ENCODE peak calls at places on chromosomes 3 and 15, in six cellular contexts. One of them, this sample, is unnamed. For H3K27me3 and H3K36me3, the result is how much of the 10 kb centered on the place peaks cover.

GRCh38 chr3:13401149-13401548 is 19.0 kb downstream of the NUP210 start:
- DNase-seq in sigmoid colon: no peak
- DNase-seq in pancreas: no peak
- DNase-seq in hepatocyte: no peak
- DNase-seq in IMR-90: no peak
- DNase-seq in lung: no peak
- DNase-seq in this sample: no peak

GRCh38 chr3:168604767-168605166 is 509.0 kb upstream of the GOLIM4 start:
- DNase-seq in IMR-90: peak
- DNase-seq in pancreas: no peak
- DNase-seq in lung: no peak
- DNase-seq in sigmoid colon: no peak
- DNase-seq in hepatocyte: no peak
- DNase-seq in this sample: no peak

GRCh38 chr3:53375019-53375418 is 27.7 kb upstream of the DCP1A start:
- DNase-seq in hepatocyte: peak
- DNase-seq in pancreas: peak
- DNase-seq in lung: peak
- DNase-seq in IMR-90: peak
- DNase-seq in sigmoid colon: peak
- DNase-seq in this sample: peak

GRCh38 chr15:55434989-55435825 is 26.9 kb downstream of the PIERCE2 start:
- DNase-seq in hepatocyte: peak
- DNase-seq in IMR-90: peak
- DNase-seq in sigmoid colon: no peak
- DNase-seq in lung: no peak
- DNase-seq in pancreas: no peak
- DNase-seq in this sample: peak

GRCh38 chr15:51888593-51889195 is 59.2 kb downstream of the TMOD3 start:
- DNase-seq in hepatocyte: peak
- DNase-seq in pancreas: no peak
- DNase-seq in sigmoid colon: no peak
- DNase-seq in IMR-90: peak
- DNase-seq in lung: no peak
- DNase-seq in this sample: no peak

GRCh38 chr3:157475921-157476395 is 27.3 kb downstream of the VEPH1 start:
- DNase-seq in hepatocyte: no peak
- DNase-seq in pancreas: no peak
- DNase-seq in lung: no peak
- DNase-seq in sigmoid colon: no peak
- DNase-seq in IMR-90: peak
- DNase-seq in this sample: peak

GRCh38 chr3:11733914-11734313 is 90.2 kb upstream of the VGLL4 start:
- DNase-seq in IMR-90: no peak
- DNase-seq in sigmoid colon: no peak
- DNase-seq in hepatocyte: no peak
- DNase-seq in pancreas: no peak
- DNase-seq in lung: no peak
- DNase-seq in this sample: no peak

GRCh38 chr3:71397046-71397445 is 186.5 kb downstream of the FOXP1 start:
- DNase-seq in sigmoid colon: no peak
- DNase-seq in IMR-90: peak
- DNase-seq in hepatocyte: peak
- DNase-seq in pancreas: peak
- DNase-seq in lung: no peak
- DNase-seq in this sample: no peak

DNA sequence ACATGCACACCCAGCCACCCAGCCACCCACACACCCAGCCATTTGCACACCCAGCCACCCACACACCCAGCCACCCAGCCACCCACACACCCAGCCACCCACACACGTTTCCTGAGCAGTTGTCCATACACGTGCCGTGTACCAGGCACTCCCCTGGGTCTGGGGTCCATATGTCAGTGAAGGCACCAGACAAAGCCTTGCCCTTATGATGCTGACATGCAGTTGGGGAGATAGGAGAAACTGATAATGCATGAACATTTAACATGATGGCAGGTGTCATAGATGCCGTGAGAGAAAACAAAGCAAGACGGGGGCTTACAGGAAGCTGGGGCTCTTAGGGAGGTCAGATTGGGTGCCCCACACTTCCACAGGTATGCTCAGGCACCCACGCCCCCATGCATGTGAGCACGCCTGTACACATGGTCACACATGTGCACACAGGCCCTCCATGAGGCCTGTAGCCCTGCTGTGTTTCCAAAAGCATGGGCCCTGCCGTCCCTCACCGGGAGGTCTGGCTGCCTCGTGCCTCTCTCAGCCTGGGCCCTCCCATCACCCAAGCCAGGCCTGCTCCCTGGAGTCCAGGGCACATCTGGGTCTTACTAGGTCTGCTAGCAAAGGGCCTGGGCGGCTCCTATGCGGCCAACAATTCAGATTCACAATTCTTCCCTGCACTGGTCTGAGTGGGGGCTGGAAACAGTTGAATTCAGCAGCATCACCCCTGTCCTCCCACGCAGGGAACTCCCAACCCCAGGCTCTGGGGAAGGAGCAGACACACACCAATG is 3.6 kb upstream of the DNAJB8 start:
- DNase-seq in lung: no peak
- DNase-seq in hepatocyte: no peak
- DNase-seq in IMR-90: no peak
- DNase-seq in pancreas: no peak
- DNase-seq in sigmoid colon: no peak
- DNase-seq in this sample: no peak
- H3K27me3 ChIP-seq in lung: under half
- H3K27me3 ChIP-seq in hepatocyte: under half
- H3K27me3 ChIP-seq in IMR-90: half or more
- H3K27me3 ChIP-seq in pancreas: under half
- H3K27me3 ChIP-seq in sigmoid colon: under half
- H3K27me3 ChIP-seq in this sample: under half

DNA sequence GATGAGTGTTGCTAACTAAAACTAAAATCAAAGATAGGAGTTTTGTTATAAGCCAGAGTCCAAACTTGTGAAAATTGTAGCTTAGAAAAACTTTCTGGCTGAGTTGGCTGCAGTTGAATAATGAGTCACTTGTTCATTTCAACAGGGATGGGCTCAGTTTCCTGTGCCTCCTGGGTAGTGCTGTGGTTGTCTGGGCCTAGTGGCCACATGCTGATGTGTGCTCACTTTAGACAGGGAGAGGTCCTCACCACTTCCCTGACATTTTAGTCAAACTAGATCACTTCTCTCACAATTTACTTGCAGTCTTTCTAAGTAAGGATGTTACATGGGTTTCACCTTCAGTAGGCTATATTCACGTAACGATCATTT is 6.3 kb upstream of the UBE2Q2 start:
- DNase-seq in IMR-90: peak
- DNase-seq in hepatocyte: no peak
- DNase-seq in sigmoid colon: no peak
- DNase-seq in pancreas: no peak
- DNase-seq in lung: no peak
- DNase-seq in this sample: no peak
- TF ChIP-seq CTCF in IMR-90: no peak
- TF ChIP-seq CTCF in hepatocyte: no peak
- TF ChIP-seq CTCF in sigmoid colon: no peak
- TF ChIP-seq CTCF in pancreas: no peak
- TF ChIP-seq CTCF in lung: no peak
- TF ChIP-seq CTCF in this sample: no peak

GRCh38 chr15:90946538-90946937 is 8.1 kb upstream of the RCCD1 start:
- DNase-seq in pancreas: no peak
- DNase-seq in sigmoid colon: no peak
- DNase-seq in lung: no peak
- DNase-seq in IMR-90: no peak
- DNase-seq in hepatocyte: no peak
- DNase-seq in this sample: no peak

GRCh38 chr15:90948506-90948905 is 6.2 kb upstream of the RCCD1 start:
- DNase-seq in lung: no peak
- DNase-seq in pancreas: no peak
- DNase-seq in hepatocyte: no peak
- DNase-seq in sigmoid colon: no peak
- DNase-seq in IMR-90: no peak
- DNase-seq in this sample: no peak

GRCh38 chr15:90947577-90948357 is 6.9 kb upstream of the RCCD1 start:
- DNase-seq in sigmoid colon: no peak
- DNase-seq in hepatocyte: no peak
- DNase-seq in IMR-90: no peak
- DNase-seq in lung: no peak
- DNase-seq in pancreas: no peak
- DNase-seq in this sample: no peak

GRCh38 chr15:90949979-90950675 is 4.6 kb upstream of the RCCD1 start:
- DNase-seq in pancreas: no peak
- DNase-seq in hepatocyte: no peak
- DNase-seq in IMR-90: no peak
- DNase-seq in sigmoid colon: no peak
- DNase-seq in lung: no peak
- DNase-seq in this sample: no peak

GRCh38 chr15:90946941-90947576 is 7.6 kb upstream of the RCCD1 start:
- DNase-seq in IMR-90: no peak
- DNase-seq in hepatocyte: no peak
- DNase-seq in sigmoid colon: no peak
- DNase-seq in pancreas: no peak
- DNase-seq in lung: no peak
- DNase-seq in this sample: no peak
- H3K36me3 ChIP-seq in IMR-90: half or more
- H3K36me3 ChIP-seq in hepatocyte: under half
- H3K36me3 ChIP-seq in sigmoid colon: half or more
- H3K36me3 ChIP-seq in pancreas: half or more
- H3K36me3 ChIP-seq in lung: under half
- H3K36me3 ChIP-seq in this sample: half or more

DNA sequence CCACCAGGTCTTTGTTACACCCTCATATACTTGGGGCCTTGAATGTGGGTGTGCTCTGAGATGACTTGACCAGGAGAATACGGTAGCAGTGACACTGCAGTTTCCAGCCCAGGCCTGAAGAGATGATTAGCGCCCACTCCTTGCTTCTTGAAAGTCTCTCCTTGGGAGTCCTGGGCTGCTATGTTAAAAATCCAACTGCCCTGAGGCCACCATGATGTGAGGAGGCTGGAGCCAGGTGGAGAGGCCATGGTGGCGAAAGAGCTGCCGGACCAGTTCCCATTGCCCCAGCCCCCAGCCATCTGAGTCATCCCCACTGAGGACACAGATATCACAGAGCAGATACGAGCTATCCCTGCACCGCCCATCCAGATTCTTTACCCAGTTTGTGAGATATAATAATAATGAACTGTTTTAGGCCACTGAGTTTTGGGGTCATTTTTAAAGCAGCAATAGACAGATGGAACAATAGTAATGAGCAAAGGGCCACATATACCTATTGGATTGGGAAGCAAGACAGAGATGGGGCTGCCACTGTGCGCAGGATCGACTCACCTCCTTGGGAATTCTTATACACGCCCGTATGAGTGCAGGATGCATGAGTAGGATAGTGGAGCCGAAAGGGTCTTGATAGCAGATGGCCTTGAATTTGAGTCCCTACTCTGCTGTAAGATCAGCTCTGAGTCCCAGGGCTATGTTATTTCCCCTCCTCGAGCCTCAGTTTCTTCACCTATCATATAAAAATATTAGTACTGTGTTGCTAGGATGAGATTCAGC is 12.1 kb upstream of the GATA2 start:
- DNase-seq in hepatocyte: no peak
- DNase-seq in sigmoid colon: peak
- DNase-seq in IMR-90: no peak
- DNase-seq in pancreas: no peak
- DNase-seq in lung: no peak
- DNase-seq in this sample: no peak
- H3K27me3 ChIP-seq in hepatocyte: under half
- H3K27me3 ChIP-seq in sigmoid colon: under half
- H3K27me3 ChIP-seq in IMR-90: under half
- H3K27me3 ChIP-seq in pancreas: under half
- H3K27me3 ChIP-seq in lung: under half
- H3K27me3 ChIP-seq in this sample: under half

GRCh38 chr3:70053293-70053692 is 53.8 kb downstream of the SAMMSON start:
- DNase-seq in IMR-90: no peak
- DNase-seq in pancreas: no peak
- DNase-seq in hepatocyte: no peak
- DNase-seq in sigmoid colon: no peak
- DNase-seq in lung: no peak
- DNase-seq in this sample: no peak

DNA sequence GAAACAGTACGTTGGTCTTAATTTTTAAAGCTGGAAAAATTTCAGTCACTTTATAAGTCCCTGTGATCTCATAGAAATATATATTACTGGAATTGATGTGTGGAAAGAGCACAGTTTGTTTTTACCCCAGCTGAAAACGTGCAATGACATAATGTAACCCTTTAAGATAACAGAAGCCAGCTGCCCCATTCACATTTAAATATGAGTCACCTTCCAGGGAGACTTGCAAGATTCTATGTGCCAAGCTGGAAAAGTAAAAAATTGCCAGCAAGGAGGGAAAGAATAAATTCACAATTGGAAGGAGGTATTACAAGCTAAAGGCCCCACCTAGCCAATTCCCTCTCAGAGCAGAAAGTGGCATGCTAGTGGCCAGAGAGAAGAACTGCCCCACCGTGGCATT is 50.2 kb downstream of the SAMMSON start:
- DNase-seq in IMR-90: peak
- DNase-seq in hepatocyte: peak
- DNase-seq in pancreas: peak
- DNase-seq in sigmoid colon: no peak
- DNase-seq in lung: no peak
- DNase-seq in this sample: no peak
- TF ChIP-seq CTCF in IMR-90: no peak
- TF ChIP-seq CTCF in hepatocyte: no peak
- TF ChIP-seq CTCF in pancreas: no peak
- TF ChIP-seq CTCF in sigmoid colon: no peak
- TF ChIP-seq CTCF in lung: no peak
- TF ChIP-seq CTCF in this sample: no peak

GRCh38 chr3:184181596-184181995 is 4.4 kb upstream of the ABCF3 start:
- DNase-seq in pancreas: no peak
- DNase-seq in sigmoid colon: no peak
- DNase-seq in hepatocyte: no peak
- DNase-seq in lung: no peak
- DNase-seq in IMR-90: no peak
- DNase-seq in this sample: no peak

GRCh38 chr3:184186184-184186901 is at the start of gene ABCF3:
- DNase-seq in IMR-90: peak
- DNase-seq in sigmoid colon: peak
- DNase-seq in pancreas: peak
- DNase-seq in hepatocyte: no peak
- DNase-seq in lung: peak
- DNase-seq in this sample: no peak

GRCh38 chr3:184185461-184186183 is 377 bp upstream of the ABCF3 start:
- DNase-seq in hepatocyte: peak
- DNase-seq in lung: peak
- DNase-seq in IMR-90: peak
- DNase-seq in pancreas: peak
- DNase-seq in sigmoid colon: peak
- DNase-seq in this sample: peak

GRCh38 chr3:184184546-184185234 is 1.3 kb upstream of the ABCF3 start:
- DNase-seq in pancreas: no peak
- DNase-seq in sigmoid colon: no peak
- DNase-seq in IMR-90: no peak
- DNase-seq in lung: no peak
- DNase-seq in hepatocyte: no peak
- DNase-seq in this sample: no peak

DNA sequence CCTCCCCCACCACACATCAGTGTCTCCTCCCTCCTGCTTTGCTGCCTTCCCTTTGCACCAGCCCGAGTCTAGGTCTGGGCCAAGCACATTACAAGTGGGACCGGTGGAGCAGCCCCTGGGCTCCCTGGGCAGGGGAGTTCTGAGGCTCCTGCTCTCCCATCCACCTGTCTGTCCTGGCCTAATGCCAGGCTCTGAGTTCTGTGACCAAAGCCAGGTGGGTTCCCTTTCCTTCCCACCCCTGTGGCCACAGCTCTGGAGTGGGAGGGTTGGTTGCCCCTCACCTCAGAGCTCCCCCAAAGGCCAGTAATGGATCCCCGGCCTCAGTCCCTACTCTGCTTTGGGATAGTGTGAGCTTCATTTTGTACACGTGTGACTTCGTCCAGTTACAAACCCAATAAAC is 2.3 kb upstream of the ABCF3 start:
- DNase-seq in pancreas: no peak
- DNase-seq in sigmoid colon: no peak
- DNase-seq in IMR-90: no peak
- DNase-seq in lung: no peak
- DNase-seq in hepatocyte: no peak
- DNase-seq in this sample: no peak
- H3K36me3 ChIP-seq in pancreas: half or more
- H3K36me3 ChIP-seq in sigmoid colon: half or more
- H3K36me3 ChIP-seq in IMR-90: half or more
- H3K36me3 ChIP-seq in lung: under half
- H3K36me3 ChIP-seq in hepatocyte: under half
- H3K36me3 ChIP-seq in this sample: half or more